ENCODE peak calls at places on chromosomes 5 and 9, in seven cellular contexts. V is foreskin fibroblast, Z is cardiac fibroblast, T is pancreas, E is hepatocyte, N is PC-9, G is GM12865. P is an unnamed sample.

GRCh38 chr5:143921525-143922311 is 109.8 kb downstream of the HMHB1 start:
- DNase-seq in T (no peak), G (no peak), N (peak), E (no peak), Z (peak), V (peak), P (peak)

GRCh38 chr9:26296910-26297309 is 595.7 kb downstream of the CAAP1 start:
- DNase-seq in Z (peak), E (no peak), V (peak), T (no peak), G (no peak), N (no peak), P (no peak)

GRCh38 chr5:148382961-148383360 is 797 bp upstream of the FBXO38 start:
- DNase-seq in G (no peak), N (no peak), E (no peak), T (no peak), Z (no peak), V (no peak), P (no peak)

GRCh38 chr5:150320048-150320555 is 17.4 kb upstream of the ARSI start:
- DNase-seq in V (peak), Z (peak), N (peak), E (peak), T (peak), G (no peak), P (peak)

GRCh38 chr5:173302546-173303155 is 25.6 kb downstream of the STC2 start:
- DNase-seq in Z (peak), N (peak), T (no peak), G (no peak), V (peak), E (no peak), P (peak)

GRCh38 chr9:14197459-14197858 is 116.5 kb downstream of the NFIB start:
- DNase-seq in T (no peak), Z (no peak), G (no peak), E (no peak), V (no peak), N (no peak), P (no peak)

GRCh38 chr5:178244566-178244965 is 12.0 kb upstream of the PHYKPL start:
- DNase-seq in V (peak), E (no peak), N (no peak), T (no peak), G (no peak), Z (peak), P (peak)

GRCh38 chr9:4668604-4669003 is 2.3 kb upstream of the SPATA6L start:
- DNase-seq in E (no peak), G (peak), V (no peak), T (no peak), N (no peak), Z (no peak), P (no peak)

GRCh38 chr9:4228606-4229005 is 71.3 kb downstream of the GLIS3 start:
- DNase-seq in N (no peak), Z (peak), G (peak), E (peak), V (peak), T (no peak), P (peak)

GRCh38 chr5:111829701-111830100 is 72.7 kb upstream of the NREP start:
- DNase-seq in V (peak), T (no peak), Z (peak), E (no peak), N (no peak), G (no peak), P (peak)

GRCh38 chr9:19994296-19994695 is 205.5 kb upstream of the SLC24A2 start:
- DNase-seq in G (no peak), E (no peak), V (peak), Z (peak), N (no peak), T (no peak), P (peak)

GRCh38 chr9:114516913-114517312 is 11.6 kb upstream of the WHRN start:
- DNase-seq in G (no peak), T (no peak), V (peak), N (no peak), E (no peak), Z (peak), P (peak)

GRCh38 chr5:139746691-139747582 is 48.7 kb upstream of the PSD2 start:
- DNase-seq in V (peak), E (peak), T (no peak), N (no peak), G (peak), Z (no peak), P (no peak)
- H3K4me3 ChIP-seq in V (peak), E (peak), T (peak), N (peak), G (peak), Z (peak), P (peak)

GRCh38 chr5:76500633-76501393 is 97.7 kb downstream of the IQGAP2 start:
- DNase-seq in T (no peak), G (no peak), E (no peak), Z (no peak), V (peak), N (no peak), P (no peak)
- TF ChIP-seq CTCF in T (no peak), G (no peak), E (no peak), Z (no peak), V (no peak), N (no peak), P (no peak)

GRCh38 chr5:68252678-68253520 is 37.3 kb downstream of the PIK3R1 start:
- DNase-seq in Z (peak), E (peak), N (peak), G (peak), T (peak), V (peak), P (peak)

GRCh38 chr5:68253612-68254341 is 38.2 kb downstream of the PIK3R1 start:
- DNase-seq in Z (no peak), V (peak), T (no peak), E (no peak), N (no peak), G (no peak), P (no peak)

GRCh38 chr5:68251386-68251785 is 35.8 kb downstream of the PIK3R1 start:
- DNase-seq in V (peak), Z (peak), G (peak), N (no peak), E (no peak), T (no peak), P (peak)

GRCh38 chr5:68250662-68251298 is 35.2 kb downstream of the PIK3R1 start:
- DNase-seq in G (no peak), E (no peak), Z (no peak), T (no peak), N (no peak), V (peak), P (no peak)

DNA sequence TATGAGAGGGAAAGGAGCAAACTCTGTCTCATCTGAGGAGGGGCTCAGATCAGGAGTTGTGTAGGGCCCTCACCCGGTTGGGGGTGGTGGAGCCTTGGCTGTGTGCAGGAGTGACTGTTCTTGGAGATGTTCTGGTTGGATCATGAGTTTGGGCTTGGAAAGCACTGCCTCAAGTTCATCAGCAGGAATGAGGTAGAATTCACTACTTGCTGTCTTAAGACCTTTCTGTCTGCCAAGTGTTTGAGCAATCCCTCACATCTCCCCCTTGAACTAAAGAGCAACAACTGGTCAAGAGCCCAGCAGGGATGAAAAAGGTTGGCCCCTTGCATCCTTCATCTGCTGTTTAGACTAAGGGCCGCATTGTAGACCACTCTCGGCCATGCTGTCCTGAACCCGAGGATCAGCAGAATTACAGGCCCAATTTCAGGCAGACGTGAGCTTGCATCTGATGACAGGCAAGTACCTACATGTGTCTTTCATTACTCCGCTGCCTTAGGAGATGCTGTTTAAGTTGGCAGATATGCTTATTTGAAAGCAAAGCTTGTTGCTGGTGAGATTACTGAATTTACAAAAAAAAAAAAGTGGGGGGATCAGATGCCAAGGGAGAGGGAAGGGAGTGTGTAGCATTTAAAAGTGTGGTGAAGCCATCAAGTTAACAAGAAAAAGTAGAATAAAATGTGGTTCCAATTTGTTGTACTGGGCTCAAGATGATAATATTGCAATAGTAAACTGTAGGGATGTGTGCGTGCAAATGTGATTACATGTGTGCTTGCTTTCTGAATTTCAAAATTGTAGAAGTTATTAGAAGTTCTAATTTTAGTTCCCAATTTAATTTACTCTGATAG is 36.5 kb downstream of the PIK3R1 start:
- DNase-seq in N (no peak), G (no peak), E (peak), Z (peak), V (peak), T (no peak), P (peak)
- H3K4me3 ChIP-seq in N (no peak), G (no peak), E (no peak), Z (no peak), V (no peak), T (no peak), P (no peak)

DNA sequence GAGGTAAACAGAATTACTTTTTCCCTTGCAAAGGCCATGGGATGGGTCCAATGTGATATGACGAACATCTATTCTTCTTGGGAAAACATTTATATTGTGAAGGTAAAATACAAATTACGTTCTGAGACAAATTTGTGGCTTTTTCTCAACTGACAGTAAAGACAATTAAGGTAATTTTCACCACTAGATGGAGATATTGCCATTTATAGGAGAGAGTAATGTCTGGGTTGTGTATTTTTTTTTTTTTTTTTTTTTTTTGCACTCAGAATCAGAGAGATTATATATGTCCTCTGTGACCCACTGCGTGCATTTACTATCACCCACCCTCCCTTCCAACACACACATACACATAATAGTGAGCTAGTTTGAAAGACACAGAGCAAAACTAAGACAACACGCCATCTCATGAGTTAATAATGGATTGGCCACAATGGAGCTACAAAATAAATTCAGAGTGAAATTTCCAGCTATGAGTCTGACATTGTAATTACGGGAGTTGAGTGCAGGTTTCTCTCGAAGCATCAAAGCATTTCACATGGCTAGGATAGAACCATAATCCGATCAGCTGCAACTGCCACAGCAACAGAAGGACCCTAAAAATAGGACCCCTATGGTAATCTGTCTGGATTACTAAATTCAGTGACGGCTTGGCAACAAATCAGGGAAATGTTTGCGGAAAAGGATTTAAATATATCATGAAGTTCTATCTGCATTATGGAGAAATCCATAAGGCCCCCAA is 49.2 kb downstream of the ANXA1 start:
- DNase-seq in Z (peak), G (peak), N (peak), E (peak), T (no peak), V (peak), P (peak)
- TF ChIP-seq CTCF in Z (peak), G (peak), N (peak), E (peak), T (peak), V (peak), P (peak)